ENCODE peak calls at places on chromosomes 11 and 22, in four cellular contexts. J, S, L and I are unnamed samples.

GRCh38 chr11:2099523-2100316 is 39.5 kb downstream of the IGF2 start:
- DNase-seq in J (peak), S (no peak), L (no peak), I (peak)

GRCh38 chr11:32172771-32173170 is 81.9 kb downstream of the RCN1 start:
- DNase-seq in J (no peak), S (no peak), L (peak), I (no peak)

GRCh38 chr11:79482800-79483199 is 42.0 kb upstream of the TENM4 start:
- DNase-seq in J (no peak), S (no peak), L (no peak), I (no peak)

GRCh38 chr11:57069942-57070341 is 81.2 kb downstream of the OR5AK2 start:
- DNase-seq in J (no peak), S (no peak), L (no peak), I (no peak)

GRCh38 chr22:35274154-35274871 is 17.0 kb downstream of the HMGXB4 start:
- DNase-seq in J (no peak), S (no peak), L (no peak), I (no peak)

GRCh38 chr11:86799680-86800075 is 664 bp upstream of the PRSS23 start:
- DNase-seq in J (no peak), S (no peak), L (peak), I (no peak)

GRCh38 chr11:61969838-61970452 is 2.5 kb upstream of the FTH1 start:
- DNase-seq in J (no peak), S (no peak), L (no peak), I (peak)

GRCh38 chr22:49564666-49565515 is 262.8 kb downstream of the BRD1 start:
- DNase-seq in J (peak), S (no peak), L (no peak), I (no peak)

GRCh38 chr11:100830978-100831732 is 144.1 kb downstream of the ARHGAP42 start:
- DNase-seq in J (no peak), S (peak), L (no peak), I (peak)

GRCh38 chr22:36377022-36377631 is 10.6 kb downstream of the MYH9 start:
- DNase-seq in J (peak), S (no peak), L (no peak), I (no peak)